ENCODE peak calls at places on chromosomes 13 and 19, in nine cellular contexts. T, H, C, D, V, F, I, L and A are unnamed samples.

GRCh38 chr19:277581-278165 is 13.5 kb downstream of the PLPP2 start:
- DNase-seq in T (no peak), H (no peak), C (peak), D (peak), V (no peak), F (peak), I (peak), L (no peak), A (no peak)

GRCh38 chr19:4567584-4568071 is 8.1 kb upstream of the SEMA6B start:
- DNase-seq in T (peak), H (peak), C (peak), D (peak), V (peak), F (peak), I (peak), L (peak), A (peak)

GRCh38 chr13:50127726-50128291 is 112.6 kb downstream of the KCNRG start:
- DNase-seq in T (no peak), H (no peak), C (peak), D (peak), V (peak), F (no peak), I (no peak), L (no peak), A (no peak)

GRCh38 chr19:50258918-50259372 is 55.5 kb downstream of the MYH14 start:
- DNase-seq in T (no peak), H (peak), C (no peak), D (no peak), V (peak), F (no peak), I (peak), L (peak), A (peak)

GRCh38 chr19:14031719-14032480 is at the start of gene IL27RA:
- DNase-seq in T (peak), H (peak), C (peak), D (peak), V (peak), F (peak), I (peak), L (peak), A (peak)

GRCh38 chr13:109297628-109298027 is 488.8 kb downstream of the IRS2 start:
- DNase-seq in T (no peak), H (no peak), C (no peak), D (no peak), V (no peak), F (no peak), I (peak), L (no peak), A (no peak)

GRCh38 chr19:8910775-8911414 is 78.7 kb downstream of the MBD3L1 start:
- DNase-seq in T (no peak), H (no peak), C (no peak), D (no peak), V (no peak), F (no peak), I (no peak), L (no peak), A (no peak)

GRCh38 chr13:23692816-23693215 is 122.6 kb downstream of the TNFRSF19 start:
- DNase-seq in T (no peak), H (no peak), C (no peak), D (no peak), V (no peak), F (no peak), I (no peak), L (no peak), A (no peak)

GRCh38 chr19:56211718-56212117 is 9.6 kb downstream of the ZSCAN5C start:
- DNase-seq in T (no peak), H (no peak), C (no peak), D (no peak), V (no peak), F (no peak), I (no peak), L (no peak), A (no peak)

GRCh38 chr13:45670481-45670880 is 31.6 kb upstream of the CBY2 start:
- DNase-seq in T (no peak), H (no peak), C (no peak), D (no peak), V (no peak), F (no peak), I (no peak), L (no peak), A (no peak)
- H3K4me3 ChIP-seq in T (no peak), H (no peak), C (no peak), D (no peak), V (no peak), F (no peak), I (no peak), L (peak), A (no peak)

DNA sequence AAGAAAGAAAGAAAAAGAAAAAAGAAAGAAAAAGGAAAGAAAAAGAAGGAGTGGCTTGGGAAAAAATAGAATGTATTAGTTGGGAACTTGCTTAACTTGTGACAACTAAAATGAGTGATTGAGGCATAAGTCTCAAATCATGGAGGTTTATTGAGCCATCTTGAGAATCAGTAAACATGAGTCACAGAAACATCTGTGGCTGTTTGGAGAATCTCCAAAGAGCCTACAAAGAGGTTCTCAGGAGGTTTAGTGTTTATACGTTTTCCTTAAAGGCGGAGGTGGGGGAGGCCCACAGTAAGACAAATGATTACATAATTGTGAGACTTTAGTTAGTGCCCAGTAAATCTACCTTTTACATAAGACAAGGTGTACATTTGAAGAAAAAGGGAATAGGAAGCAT is 38.6 kb downstream of the WDR87 start:
- DNase-seq in T (no peak), H (no peak), C (no peak), D (no peak), V (no peak), F (no peak), I (peak), L (peak), A (no peak)
- H3K27ac ChIP-seq in T (no peak), H (no peak), C (no peak), D (no peak), V (no peak), F (no peak), I (no peak), L (no peak), A (no peak)

DNA sequence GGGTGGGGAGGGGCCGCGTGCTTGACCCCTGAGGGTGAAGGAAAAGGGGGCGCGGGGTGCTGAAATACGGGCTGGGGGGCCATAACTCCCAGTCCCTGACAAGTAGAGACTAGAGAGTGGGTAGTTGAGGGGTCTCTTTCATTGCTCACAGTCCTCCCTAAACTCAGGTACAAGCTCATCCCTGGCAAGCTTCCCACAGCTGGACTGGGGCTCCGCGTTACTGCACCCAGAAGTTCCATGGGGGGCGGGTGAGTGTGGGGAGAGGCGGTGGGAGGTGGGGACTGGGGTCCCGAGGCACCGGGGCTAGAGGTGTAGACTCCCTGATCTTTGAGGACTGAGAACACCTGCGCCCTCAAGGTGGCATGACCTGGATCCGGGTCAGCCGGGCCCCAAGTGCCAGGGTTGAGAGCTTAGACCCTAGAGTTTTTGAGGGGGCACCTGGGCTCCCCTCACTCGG is 1.3 kb downstream of the ETV2 start:
- DNase-seq in T (no peak), H (no peak), C (no peak), D (no peak), V (no peak), F (no peak), I (no peak), L (no peak), A (peak)
- H3K4me3 ChIP-seq in T (peak), H (peak), C (peak), D (peak), V (peak), F (peak), I (peak), L (peak), A (peak)

GRCh38 chr13:63092461-63092860 is 1676.8 kb upstream of the PCDH20 start:
- DNase-seq in T (no peak), H (no peak), C (no peak), D (no peak), V (no peak), F (no peak), I (no peak), L (no peak), A (no peak)

GRCh38 chr13:63094069-63094468 is 1678.4 kb upstream of the PCDH20 start:
- DNase-seq in T (no peak), H (no peak), C (no peak), D (no peak), V (no peak), F (no peak), I (no peak), L (no peak), A (no peak)

GRCh38 chr13:63085851-63086250 is 1670.2 kb upstream of the PCDH20 start:
- DNase-seq in T (no peak), H (no peak), C (no peak), D (no peak), V (no peak), F (no peak), I (no peak), L (no peak), A (no peak)

GRCh38 chr13:63086286-63086685 is 1670.6 kb upstream of the PCDH20 start:
- DNase-seq in T (no peak), H (no peak), C (no peak), D (no peak), V (no peak), F (no peak), I (no peak), L (no peak), A (no peak)

GRCh38 chr13:63088226-63088625 is 1672.6 kb upstream of the PCDH20 start:
- DNase-seq in T (no peak), H (no peak), C (no peak), D (no peak), V (no peak), F (no peak), I (peak), L (no peak), A (no peak)
- H3K27ac ChIP-seq in T (no peak), H (no peak), C (no peak), D (no peak), V (no peak), F (no peak), I (no peak), L (no peak), A (no peak)